ENCODE peak calls at places on chromosomes 2 and 18, in four cellular contexts. R is IMR-90, V is H9, Z is H1. G is an unnamed sample.
A peak's percentile ranks its signal among the peaks of the same experiment; 100 is the strongest.

GRCh38 chr18:36752929-36753865 is 75.6 kb downstream of the TPGS2 start:
- DNase-seq in R (peak; percentile 49), V (no peak), Z (no peak), G (no peak)

GRCh38 chr2:191710411-191710900 is 32.5 kb downstream of the NABP1 start:
- DNase-seq in R (peak; percentile 88), V (no peak), Z (no peak), G (no peak)

GRCh38 chr2:183665976-183666375 is 541.7 kb downstream of the NUP35 start:
- DNase-seq in R (no peak), V (no peak), Z (no peak), G (peak; percentile 46)

GRCh38 chr18:5975111-5975622 is 79.8 kb upstream of the TMEM200C start:
- DNase-seq in R (peak; percentile 89), V (no peak), Z (no peak), G (peak; percentile 55)

GRCh38 chr2:8174641-8175257 is 507.1 kb upstream of the ID2 start:
- DNase-seq in R (no peak), V (no peak), Z (no peak), G (no peak)

GRCh38 chr2:205800804-205801203 is 118.5 kb downstream of the NRP2 start:
- DNase-seq in R (peak; percentile 99), V (no peak), Z (no peak), G (no peak)

GRCh38 chr2:60407398-60407797 is 146.1 kb downstream of the BCL11A start:
- DNase-seq in R (no peak), V (no peak), Z (no peak), G (no peak)

GRCh38 chr18:59459352-59460059 is 100.4 kb upstream of the LMAN1 start:
- DNase-seq in R (peak; percentile 75), V (no peak), Z (no peak), G (peak; percentile 33)

GRCh38 chr2:63488118-63488713 is 100.1 kb downstream of the WDPCP start:
- DNase-seq in R (peak; percentile 46), V (no peak), Z (no peak), G (peak; percentile 28)

GRCh38 chr2:167943877-167944276 is 303.5 kb downstream of the STK39 start:
- DNase-seq in R (peak; percentile 20), V (no peak), Z (no peak), G (no peak)

GRCh38 chr2:163441603-163442002 is 294.2 kb downstream of the FIGN start:
- DNase-seq in R (no peak), V (no peak), Z (no peak), G (peak; percentile 2)

GRCh38 chr18:40249390-40250080 is 1705.5 kb upstream of the PIK3C3 start:
- DNase-seq in R (peak; percentile 6), V (no peak), Z (no peak), G (peak; percentile 65)

GRCh38 chr2:85702172-85702571 is 8.0 kb downstream of the GNLY start:
- DNase-seq in R (peak; percentile 85), V (no peak), Z (no peak), G (no peak)

GRCh38 chr2:22450831-22451230 is 934.1 kb upstream of the KLHL29 start:
- DNase-seq in R (no peak), V (no peak), Z (no peak), G (no peak)

GRCh38 chr2:226981731-226982373 is 146.0 kb downstream of the RHBDD1 start:
- DNase-seq in R (no peak), V (no peak), Z (no peak), G (peak; percentile 51)

GRCh38 chr2:65710779-65711295 is 278.4 kb upstream of the SPRED2 start:
- DNase-seq in R (peak; percentile 8), V (peak; percentile 43), Z (no peak), G (peak; percentile 73)

GRCh38 chr2:127125821-127126220 is 18.9 kb upstream of the BIN1 start:
- DNase-seq in R (no peak), V (no peak), Z (no peak), G (no peak)

GRCh38 chr2:200042944-200043343 is 87.6 kb downstream of the MAIP1 start:
- DNase-seq in R (peak; percentile 89), V (no peak), Z (no peak), G (no peak)

GRCh38 chr18:63131106-63131943 is 188.2 kb downstream of the BCL2 start:
- DNase-seq in R (peak; percentile 59), V (peak; percentile 43), Z (no peak), G (peak; percentile 59)

GRCh38 chr18:51537487-51537886 is 340.0 kb upstream of the MEX3C start:
- DNase-seq in R (no peak), V (peak; percentile 78), Z (no peak), G (peak; percentile 75)

GRCh38 chr2:223251656-223252229 is 199.8 kb downstream of the KCNE4 start:
- DNase-seq in R (no peak), V (no peak), Z (no peak), G (no peak)

GRCh38 chr2:86507600-86507999 is 55.6 kb downstream of the CHMP3 start:
- DNase-seq in R (no peak), V (no peak), Z (no peak), G (no peak)

GRCh38 chr18:12246849-12247808 is 7.0 kb upstream of the CIDEA start:
- DNase-seq in R (no peak), V (peak; percentile 77), Z (peak; percentile 85), G (peak; percentile 78)

GRCh38 chr18:36813753-36814130 is 15.1 kb downstream of the TPGS2 start:
- DNase-seq in R (no peak), V (no peak), Z (no peak), G (no peak)

GRCh38 chr2:45267062-45267702 is 257.9 kb upstream of the SIX2 start:
- DNase-seq in R (no peak), V (no peak), Z (no peak), G (no peak)

GRCh38 chr2:238286987-238287386 is 1.4 kb downstream of the PER2 start:
- DNase-seq in R (no peak), V (no peak), Z (no peak), G (no peak)

GRCh38 chr18:73419531-73419930 is 551.7 kb upstream of the NETO1 start:
- DNase-seq in R (peak; percentile 62), V (no peak), Z (no peak), G (no peak)

GRCh38 chr18:62164296-62164695 is 22.6 kb downstream of the PIGN start:
- DNase-seq in R (no peak), V (no peak), Z (no peak), G (no peak)

GRCh38 chr2:160324917-160325316 is 124.8 kb upstream of the ITGB6 start:
- DNase-seq in R (no peak), V (no peak), Z (no peak), G (no peak)

GRCh38 chr2:3529316-3530025 is 10.1 kb upstream of the ADI1 start:
- DNase-seq in R (no peak), V (no peak), Z (peak; percentile 26), G (no peak)

DNA sequence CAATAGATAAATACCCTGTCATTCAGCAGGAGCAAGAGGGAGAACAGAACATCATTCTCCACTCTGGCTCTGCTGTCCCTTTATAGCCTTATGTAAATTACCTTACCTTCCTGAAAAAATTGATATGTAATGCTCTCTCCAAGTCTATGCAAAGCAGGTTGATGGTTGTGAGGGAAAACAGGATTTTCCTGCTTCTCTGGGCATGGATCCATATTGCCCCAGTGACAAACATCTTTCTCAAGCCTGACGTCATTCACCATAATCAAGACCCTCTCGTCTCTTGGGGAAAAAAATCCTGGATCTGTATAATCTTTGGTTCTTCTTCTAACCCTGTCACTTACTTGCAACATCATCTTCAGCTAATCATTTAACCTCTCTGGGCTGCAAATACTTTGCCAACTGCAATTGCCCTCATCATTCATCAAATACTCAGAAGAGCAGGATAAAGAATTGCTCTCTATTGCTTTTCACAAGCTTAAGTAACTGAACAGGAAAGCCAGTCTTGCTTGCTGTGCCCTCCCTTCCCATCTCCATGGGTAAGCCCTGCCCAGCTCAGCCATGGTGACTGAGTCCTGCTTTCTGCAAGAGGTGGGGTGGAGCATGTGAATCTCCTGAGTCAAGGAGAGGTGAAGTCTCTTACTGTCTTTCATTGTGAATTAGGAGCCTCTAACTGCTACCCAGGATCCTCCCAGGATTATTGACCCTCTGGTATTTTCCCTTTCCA is 123.7 kb upstream of the KLF7 start:
- DNase-seq in R (no peak), V (no peak), Z (no peak), G (no peak)
- H3K56ac ChIP-seq in R (no peak overlapping the region), V (no peak overlapping the region), Z (no peak overlapping the region), G (no peak overlapping the region)

DNA sequence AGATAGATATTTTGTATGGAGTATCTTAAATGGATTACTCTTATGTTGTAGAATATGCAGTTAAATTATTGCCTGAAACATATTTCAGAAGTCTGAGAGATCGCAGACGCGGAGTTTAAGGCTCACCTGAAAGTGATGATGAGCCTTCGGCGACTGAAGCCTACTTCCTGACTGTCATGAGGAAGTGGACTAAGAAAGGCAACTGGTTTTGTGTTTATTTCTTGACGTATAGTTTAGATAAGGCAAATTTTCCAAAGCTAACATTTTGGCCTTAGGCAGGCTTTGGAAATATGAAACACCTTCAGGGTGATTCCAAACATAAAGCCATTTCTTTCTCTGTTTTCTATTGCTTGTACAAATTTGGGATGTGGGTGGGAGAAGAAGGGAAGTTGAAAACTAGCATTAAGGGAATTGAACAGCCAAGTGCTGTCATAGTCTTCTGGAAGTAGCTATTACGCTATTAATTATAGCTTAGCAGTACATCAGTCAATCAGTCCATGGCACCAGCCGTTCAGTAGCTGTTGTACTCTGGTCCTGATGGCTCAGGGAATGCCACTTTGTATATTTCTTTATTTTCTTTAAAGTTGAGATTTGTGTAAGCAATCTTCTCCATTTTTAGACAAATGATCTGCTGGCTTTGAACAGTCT is 1.5 kb downstream of the GRHL1 start:
- DNase-seq in R (no peak), V (no peak), Z (no peak), G (no peak)
- H3K9ac ChIP-seq in R (no peak overlapping the region), V (no peak overlapping the region), Z (no peak overlapping the region), G (no peak overlapping the region)

GRCh38 chr2:41535575-41535974 is 512.2 kb upstream of the PKDCC start:
- DNase-seq in R (no peak), V (no peak), Z (no peak), G (no peak)
- H3K56ac ChIP-seq in R (no peak overlapping the region), V (no peak overlapping the region), Z (no peak overlapping the region), G (no peak overlapping the region)

DNA sequence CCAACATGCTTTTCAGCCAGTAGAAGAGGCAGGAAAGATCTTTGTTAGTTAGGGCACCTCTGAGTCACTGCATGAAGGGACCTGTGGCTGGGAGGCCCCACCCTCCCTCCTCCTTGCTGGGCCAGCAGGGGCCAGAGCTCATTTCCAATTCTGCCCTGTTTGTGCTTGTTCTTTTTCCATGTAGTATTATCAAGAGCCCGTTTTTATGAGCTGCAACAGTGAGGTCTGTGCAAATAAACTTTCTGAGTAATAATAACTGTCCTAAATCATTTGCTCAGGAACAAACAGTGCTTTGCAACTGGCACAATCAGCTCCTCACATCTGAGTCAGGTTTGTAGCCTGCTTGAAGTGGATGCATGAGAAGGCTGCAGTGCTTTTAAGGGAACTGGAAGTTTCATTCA is 128.0 kb downstream of the ARL4C start:
- DNase-seq in R (peak; percentile 28), V (no peak), Z (no peak), G (peak; percentile 45)
- H3K9ac ChIP-seq in R (no peak overlapping the region), V (no peak overlapping the region), Z (no peak overlapping the region), G (no peak overlapping the region)

GRCh38 chr2:102006886-102007278 is 15.1 kb downstream of the IL1R2 start:
- DNase-seq in R (no peak), V (no peak), Z (no peak), G (no peak)

GRCh38 chr2:102010767-102011351 is 19.1 kb downstream of the IL1R2 start:
- DNase-seq in R (no peak), V (no peak), Z (no peak), G (no peak)

GRCh38 chr2:102012061-102012460 is 20.3 kb downstream of the IL1R2 start:
- DNase-seq in R (no peak), V (no peak), Z (no peak), G (no peak)

GRCh38 chr2:102008490-102008889 is 16.7 kb downstream of the IL1R2 start:
- DNase-seq in R (no peak), V (no peak), Z (no peak), G (peak; percentile 31)

GRCh38 chr2:102009557-102009956 is 17.8 kb downstream of the IL1R2 start:
- DNase-seq in R (no peak), V (no peak), Z (no peak), G (no peak)
- H3K56ac ChIP-seq in R (no peak overlapping the region), V (no peak overlapping the region), Z (no peak overlapping the region), G (no peak overlapping the region)